ENCODE peak calls at places on chromosomes 11 and 22, in nine cellular contexts. Z is anterior cingulate cortex; N is A172; B is caudate nucleus; E is GM13977; Q is HT1080; V is upper lobe of right lung; C is GM19239; D is CD4-positive, alpha-beta memory T cell. G is an unnamed sample.

GRCh38 chr11:1281974-1282365 is 27.5 kb downstream of the TOLLIP start:
- DNase-seq in Z (no peak), N (no peak), B (no peak), E (no peak), Q (no peak), V (no peak), C (no peak), D (no peak), G (no peak)

GRCh38 chr22:20319041-20319744 is 667 bp downstream of the DGCR6L start:
- DNase-seq in Z (no peak), N (no peak), B (peak), E (peak), Q (no peak), V (peak), C (no peak), D (no peak), G (no peak)

GRCh38 chr11:6544921-6545850 is 48.1 kb downstream of the DNHD1 start:
- DNase-seq in Z (no peak), N (peak), B (no peak), E (no peak), Q (peak), V (peak), C (no peak), D (no peak), G (no peak)

GRCh38 chr11:97269527-97269926 is 879.7 kb downstream of the JRKL start:
- DNase-seq in Z (no peak), N (peak), B (no peak), E (no peak), Q (peak), V (no peak), C (peak), D (no peak), G (no peak)

GRCh38 chr11:73297231-73297590 is 10.9 kb upstream of the ARHGEF17 start:
- DNase-seq in Z (no peak), N (no peak), B (no peak), E (no peak), Q (no peak), V (no peak), C (no peak), D (no peak), G (no peak)

GRCh38 chr11:78214331-78215194 is 25.8 kb downstream of the USP35 start:
- DNase-seq in Z (no peak), N (no peak), B (no peak), E (no peak), Q (no peak), V (no peak), C (no peak), D (no peak), G (no peak)

GRCh38 chr11:19259487-19260345 is 19.0 kb upstream of the E2F8 start:
- DNase-seq in Z (peak), N (peak), B (peak), E (peak), Q (peak), V (peak), C (peak), D (peak), G (peak)

GRCh38 chr22:44972363-44973083 is 37.3 kb downstream of the PHF21B start:
- DNase-seq in Z (peak), N (no peak), B (no peak), E (no peak), Q (peak), V (no peak), C (no peak), D (no peak), G (no peak)

GRCh38 chr11:86477495-86478155 is 102.9 kb downstream of the CCDC81 start:
- DNase-seq in Z (no peak), N (peak), B (no peak), E (no peak), Q (peak), V (no peak), C (no peak), D (no peak), G (no peak)

GRCh38 chr11:73393479-73394415 is 17.5 kb downstream of the RELT start:
- DNase-seq in Z (peak), N (peak), B (peak), E (peak), Q (peak), V (peak), C (peak), D (peak), G (peak)

GRCh38 chr11:126680109-126680508 is 320.5 kb downstream of the KIRREL3 start:
- DNase-seq in Z (no peak), N (no peak), B (no peak), E (no peak), Q (no peak), V (no peak), C (no peak), D (no peak), G (no peak)

GRCh38 chr11:95451682-95452081 is 220.7 kb upstream of the SESN3 start:
- DNase-seq in Z (no peak), N (no peak), B (no peak), E (no peak), Q (peak), V (no peak), C (no peak), D (no peak), G (no peak)

GRCh38 chr22:29044657-29045176 is 16.9 kb downstream of the C22orf31 start:
- DNase-seq in Z (peak), N (peak), B (no peak), E (no peak), Q (peak), V (no peak), C (no peak), D (no peak), G (no peak)

GRCh38 chr11:118715245-118715807 is 35.9 kb upstream of the TREH start:
- DNase-seq in Z (no peak), N (no peak), B (no peak), E (no peak), Q (no peak), V (no peak), C (no peak), D (no peak), G (no peak)

GRCh38 chr22:46110215-46110614 is 40.1 kb upstream of the PPARA start:
- DNase-seq in Z (no peak), N (no peak), B (no peak), E (no peak), Q (peak), V (no peak), C (peak), D (no peak), G (no peak)

GRCh38 chr11:9662273-9662672 is 1.6 kb upstream of the SWAP70 start:
- DNase-seq in Z (no peak), N (no peak), B (no peak), E (peak), Q (no peak), V (no peak), C (no peak), D (no peak), G (peak)

GRCh38 chr11:2421996-2422395 is 21.4 kb downstream of the TSSC4 start:
- DNase-seq in Z (no peak), N (no peak), B (no peak), E (no peak), Q (no peak), V (no peak), C (no peak), D (no peak), G (no peak)

GRCh38 chr22:50302041-50302541 is 5.4 kb downstream of the PLXNB2 start:
- DNase-seq in Z (no peak), N (peak), B (no peak), E (no peak), Q (no peak), V (peak), C (no peak), D (no peak), G (no peak)